ENCODE peak calls at places on chromosomes 12 and 14, in ten cellular contexts. L is PC-3; Z is naive thymus-derived CD8-positive, alpha-beta T cell; F is COR-L47; T is frontal cortex; C is transverse colon; E is stimulated activated CD4-positive, alpha-beta T cell treated with anti-CD3 and anti-CD28 coated beads, Interleukin-4, amount 100 ng/mL, for 4 hours; K is CD4-positive, alpha-beta T cell; Y is brain microvascular endothelial cell; G is AG10803. V is an unnamed sample.

GRCh38 chr14:61280526-61281185 is 482 bp downstream of the TMEM30B start:
- DNase-seq in T (peak), C (peak), Y (peak), L (peak), Z (peak), E (peak), F (peak), K (peak), G (peak), V (no peak)

GRCh38 chr12:109963743-109964429 is 32.3 kb downstream of the GIT2 start:
- DNase-seq in F (no peak), C (peak), K (no peak), L (no peak), Y (peak), T (no peak), E (no peak), Z (no peak), G (peak), V (peak)

GRCh38 chr12:109827566-109828550 is 5.3 kb downstream of the TRPV4 start:
- DNase-seq in F (no peak), K (no peak), E (no peak), Z (no peak), L (no peak), C (peak), T (no peak), Y (no peak), G (no peak), V (no peak)

GRCh38 chr12:1443421-1444141 is 150.8 kb downstream of the FBXL14 start:
- DNase-seq in K (no peak), C (no peak), F (no peak), L (no peak), G (peak), E (no peak), Z (no peak), Y (peak), T (no peak), V (peak)

GRCh38 chr12:28446031-28446430 is 255.8 kb downstream of the CCDC91 start:
- DNase-seq in E (no peak), C (no peak), F (no peak), Y (no peak), T (no peak), G (peak), L (no peak), K (no peak), Z (no peak), V (no peak)

GRCh38 chr12:26614217-26614616 is 218.8 kb downstream of the ITPR2 start:
- DNase-seq in G (peak), C (peak), Z (no peak), T (no peak), F (peak), Y (no peak), K (no peak), E (peak), L (peak), V (peak)

GRCh38 chr12:95583933-95584332 is 32.7 kb upstream of the USP44 start:
- DNase-seq in C (no peak), L (no peak), K (no peak), Z (no peak), T (no peak), F (no peak), Y (no peak), E (no peak), G (no peak), V (no peak)

GRCh38 chr14:53696217-53696965 is 260.2 kb downstream of the BMP4 start:
- DNase-seq in F (no peak), G (no peak), E (no peak), T (no peak), C (no peak), L (peak), K (no peak), Z (no peak), Y (no peak), V (no peak)

GRCh38 chr14:70008457-70008856 is 129.2 kb downstream of the SMOC1 start:
- DNase-seq in Y (no peak), G (no peak), C (no peak), T (no peak), K (no peak), F (no peak), Z (no peak), L (no peak), E (no peak), V (no peak)

GRCh38 chr14:63988579-63988978 is 135.8 kb downstream of the SYNE2 start:
- DNase-seq in G (no peak), E (no peak), Z (no peak), K (no peak), T (no peak), L (no peak), C (no peak), Y (no peak), F (no peak), V (no peak)

GRCh38 chr12:70645494-70646317 is 8.5 kb upstream of the PTPRB start:
- DNase-seq in Y (peak), T (no peak), K (no peak), L (peak), Z (no peak), G (peak), F (no peak), E (no peak), C (peak), V (peak)

GRCh38 chr12:103841690-103842584 is 903 bp upstream of the NT5DC3 start:
- DNase-seq in L (peak), T (no peak), G (peak), E (peak), Z (peak), K (no peak), F (peak), C (no peak), Y (peak), V (peak)

GRCh38 chr12:96056646-96057455 is 21.5 kb upstream of the LTA4H start:
- DNase-seq in C (no peak), K (no peak), L (no peak), G (no peak), Y (no peak), F (no peak), Z (no peak), E (no peak), T (no peak), V (no peak)

V was measured in HCEC 1CT.